ENCODE peak calls at places on chromosomes 7 and 10, in five cellular contexts. M is cardiac fibroblast; P is T-cell; Q is HepG2; F is stimulated activated CD8-positive, alpha-beta memory T cell treated with anti-CD3 and anti-CD28 coated beads, Interleukin-12 subunit alpha, Interleukin-12 subunit beta, amount 100 ng/mL, for 1 hour. A is an unnamed sample.

GRCh38 chr10:90484518-90484917 is 373.3 kb downstream of the HTR7 start:
- DNase-seq in F (no peak), M (peak), P (no peak), Q (no peak), A (no peak)

GRCh38 chr10:113093188-113094113 is 143.4 kb downstream of the TCF7L2 start:
- DNase-seq in Q (peak), F (no peak), M (peak), P (no peak), A (no peak)

GRCh38 chr10:119817991-119818888 is 54.4 kb downstream of the MCMBP start:
- DNase-seq in Q (no peak), P (no peak), F (no peak), M (peak), A (no peak)

GRCh38 chr10:17872191-17873091 is 63.3 kb downstream of the MRC1 start:
- DNase-seq in M (peak), F (no peak), Q (peak), P (no peak), A (no peak)

GRCh38 chr7:135078051-135078450 is 69.8 kb upstream of the TMEM140 start:
- DNase-seq in Q (no peak), M (no peak), P (no peak), F (no peak), A (no peak)

GRCh38 chr7:4683043-4683883 is 1.2 kb downstream of the FOXK1 start:
- DNase-seq in M (no peak), Q (no peak), P (no peak), F (no peak), A (peak)

GRCh38 chr10:102629661-102630614 is 14.3 kb upstream of the TRIM8 start:
- DNase-seq in P (no peak), M (peak), Q (peak), F (no peak), A (no peak)

GRCh38 chr10:51313259-51313658 is 239.0 kb downstream of the PRKG1 start:
- DNase-seq in Q (no peak), P (no peak), F (no peak), M (no peak), A (no peak)

GRCh38 chr10:11407939-11408338 is 203.5 kb downstream of the USP6NL start:
- DNase-seq in M (no peak), P (no peak), F (no peak), Q (no peak), A (no peak)

GRCh38 chr7:121547341-121548092 is 151.4 kb upstream of the FAM3C start:
- DNase-seq in F (no peak), Q (peak), P (no peak), M (peak), A (no peak)

GRCh38 chr7:27262121-27262520 is 19.5 kb downstream of the EVX1 start:
- DNase-seq in P (no peak), Q (no peak), M (no peak), F (no peak), A (no peak)

GRCh38 chr7:50205011-50205410 is 99.5 kb upstream of the IKZF1 start:
- DNase-seq in M (no peak), Q (no peak), P (no peak), F (no peak), A (no peak)

GRCh38 chr7:80481196-80481884 is 30.5 kb downstream of the GNAT3 start:
- DNase-seq in P (no peak), M (peak), Q (no peak), F (no peak), A (no peak)

GRCh38 chr7:11427686-11428273 is 404.2 kb downstream of the THSD7A start:
- DNase-seq in F (no peak), M (peak), Q (peak), P (no peak), A (no peak)

GRCh38 chr7:54956021-54956420 is 62.8 kb upstream of the EGFR start:
- DNase-seq in Q (no peak), M (no peak), P (no peak), F (no peak), A (no peak)

GRCh38 chr10:102596506-102596971 is 47.7 kb upstream of the TRIM8 start:
- DNase-seq in Q (peak), F (no peak), M (peak), P (no peak), A (no peak)

GRCh38 chr10:92183199-92183598 is 107.7 kb downstream of the CPEB3 start:
- DNase-seq in M (no peak), Q (no peak), F (no peak), P (no peak), A (no peak)

GRCh38 chr7:68216046-68216445 is 1219.4 kb downstream of the TYW1 start:
- DNase-seq in P (no peak), Q (no peak), F (no peak), M (no peak), A (no peak)

GRCh38 chr7:26857534-26858228 is 6.7 kb downstream of the SKAP2 start:
- DNase-seq in F (no peak), M (peak), P (no peak), Q (no peak), A (no peak)

GRCh38 chr10:2985729-2986232 is 81.6 kb upstream of the PFKP start:
- DNase-seq in P (no peak), F (no peak), M (peak), Q (no peak), A (no peak)

A was measured in activated T-helper 2 cell treated with anti-CD3 and anti-CD28 coated beads, Interferon-gamma antibody, Interleukin-2, Interleukin-4, amounts not matched to agents 10 μg/mL and 5 μg/mL and 100 μg/mL, durations not matched to agents 14 hours and 24 hours and 36 hours.